ENCODE peak calls at places on chromosomes 3 and 15, in five cellular contexts. V, B, L, N and O are unnamed samples.

GRCh38 chr15:47506543-47507090 is 210.7 kb upstream of the SEMA6D start:
- DNase-seq in V (no peak), B (no peak), L (no peak), N (no peak), O (no peak)

GRCh38 chr3:32998631-32999451 is 47.4 kb downstream of the CCR4 start:
- DNase-seq in V (no peak), B (no peak), L (no peak), N (no peak), O (no peak)

GRCh38 chr15:63941698-63942465 is 104.4 kb downstream of the DAPK2 start:
- DNase-seq in V (no peak), B (no peak), L (no peak), N (no peak), O (no peak)

GRCh38 chr15:85692873-85693272 is 101.9 kb downstream of the KLHL25 start:
- DNase-seq in V (peak; percentile 72), B (no peak), L (no peak), N (no peak), O (peak; percentile 58)

GRCh38 chr3:197165890-197166289 is 132.5 kb downstream of the DLG1 start:
- DNase-seq in V (no peak), B (no peak), L (no peak), N (no peak), O (no peak)

GRCh38 chr15:74663303-74664027 is 32.4 kb downstream of the EDC3 start:
- DNase-seq in V (no peak), B (no peak), L (no peak), N (no peak), O (no peak)

GRCh38 chr3:32493437-32494414 is 8.9 kb downstream of the CMTM6 start:
- DNase-seq in V (peak; percentile 53), B (peak; percentile 63), L (no peak), N (no peak), O (no peak)

GRCh38 chr15:58840048-58840447 is 68.9 kb downstream of the MINDY2 start:
- DNase-seq in V (no peak), B (no peak), L (no peak), N (peak; percentile 21), O (no peak)

GRCh38 chr3:127196466-127197299 is 3.8 kb downstream of the PRR23E start:
- DNase-seq in V (no peak), B (no peak), L (no peak), N (peak; percentile 2), O (no peak)

GRCh38 chr15:84398763-84399701 is 163.5 kb downstream of the GOLGA6L4 start:
- DNase-seq in V (no peak), B (no peak), L (no peak), N (no peak), O (no peak)

GRCh38 chr15:57500256-57500655 is 91.4 kb upstream of the MYZAP start:
- DNase-seq in V (no peak), B (no peak), L (no peak), N (no peak), O (no peak)

GRCh38 chr3:105611304-105612192 is 244.8 kb downstream of the ALCAM start:
- DNase-seq in V (no peak), B (no peak), L (no peak), N (no peak), O (no peak)

GRCh38 chr15:67468431-67468830 is 52.5 kb upstream of the C15orf61 start:
- DNase-seq in V (no peak), B (no peak), L (no peak), N (no peak), O (no peak)

GRCh38 chr15:41629883-41630282 is 30.3 kb upstream of the MGA start:
- DNase-seq in V (no peak), B (no peak), L (no peak), N (no peak), O (no peak)